ENCODE peak calls at places on chromosomes 1 and 21, in six cellular contexts. One of them, this sample, is unnamed.

GRCh38 chr1:221286399-221286798 is 407.2 kb downstream of the HLX start:
- DNase-seq in heart left ventricle: no peak
- DNase-seq in colonic mucosa: no peak
- DNase-seq in astrocyte of the cerebellum: no peak
- DNase-seq in BJ: no peak
- DNase-seq in retinal pigment epithelial cell: peak; percentile 61
- DNase-seq in this sample: no peak

GRCh38 chr1:197783510-197783948 is 8.2 kb upstream of the DENND1B start:
- DNase-seq in heart left ventricle: no peak
- DNase-seq in colonic mucosa: peak; percentile 41
- DNase-seq in astrocyte of the cerebellum: no peak
- DNase-seq in BJ: peak; percentile 37
- DNase-seq in retinal pigment epithelial cell: no peak
- DNase-seq in this sample: no peak

GRCh38 chr1:46203738-46204405 is 738 bp downstream of the LURAP1 start:
- DNase-seq in heart left ventricle: no peak
- DNase-seq in colonic mucosa: no peak
- DNase-seq in astrocyte of the cerebellum: no peak
- DNase-seq in BJ: no peak
- DNase-seq in retinal pigment epithelial cell: no peak
- DNase-seq in this sample: no peak

GRCh38 chr1:59142663-59143487 is 154.0 kb upstream of the FGGY start:
- DNase-seq in heart left ventricle: no peak
- DNase-seq in colonic mucosa: no peak
- DNase-seq in astrocyte of the cerebellum: peak; percentile 77
- DNase-seq in BJ: peak; percentile 83
- DNase-seq in retinal pigment epithelial cell: no peak
- DNase-seq in this sample: peak; percentile 99

GRCh38 chr21:43012596-43012995 is 38.2 kb downstream of the PKNOX1 start:
- DNase-seq in heart left ventricle: no peak
- DNase-seq in colonic mucosa: no peak
- DNase-seq in astrocyte of the cerebellum: no peak
- DNase-seq in BJ: no peak
- DNase-seq in retinal pigment epithelial cell: no peak
- DNase-seq in this sample: no peak

GRCh38 chr1:229089586-229090208 is 181.2 kb upstream of the RAB4A start:
- DNase-seq in heart left ventricle: no peak
- DNase-seq in colonic mucosa: no peak
- DNase-seq in astrocyte of the cerebellum: no peak
- DNase-seq in BJ: no peak
- DNase-seq in retinal pigment epithelial cell: no peak
- DNase-seq in this sample: no peak

GRCh38 chr1:37989381-37989930 is 366 bp downstream of the SF3A3 start:
- DNase-seq in heart left ventricle: peak; percentile 64
- DNase-seq in colonic mucosa: peak; percentile 57
- DNase-seq in astrocyte of the cerebellum: no peak
- DNase-seq in BJ: no peak
- DNase-seq in retinal pigment epithelial cell: no peak
- DNase-seq in this sample: no peak

GRCh38 chr1:197811769-197812168 is 36.5 kb upstream of the DENND1B start:
- DNase-seq in heart left ventricle: no peak
- DNase-seq in colonic mucosa: no peak
- DNase-seq in astrocyte of the cerebellum: no peak
- DNase-seq in BJ: peak; percentile 9
- DNase-seq in retinal pigment epithelial cell: no peak
- DNase-seq in this sample: no peak

GRCh38 chr21:29320021-29320420 is 21.3 kb downstream of the BACH1 start:
- DNase-seq in heart left ventricle: no peak
- DNase-seq in colonic mucosa: no peak
- DNase-seq in astrocyte of the cerebellum: no peak
- DNase-seq in BJ: no peak
- DNase-seq in retinal pigment epithelial cell: no peak
- DNase-seq in this sample: no peak

GRCh38 chr21:46114963-46115362 is 17.1 kb downstream of the COL6A2 start:
- DNase-seq in heart left ventricle: no peak
- DNase-seq in colonic mucosa: no peak
- DNase-seq in astrocyte of the cerebellum: no peak
- DNase-seq in BJ: no peak
- DNase-seq in retinal pigment epithelial cell: no peak
- DNase-seq in this sample: no peak

GRCh38 chr21:38920631-38921398 is 115.1 kb downstream of the ETS2 start:
- DNase-seq in heart left ventricle: no peak
- DNase-seq in colonic mucosa: no peak
- DNase-seq in astrocyte of the cerebellum: peak; percentile 79
- DNase-seq in BJ: peak; percentile 63
- DNase-seq in retinal pigment epithelial cell: no peak
- DNase-seq in this sample: no peak

GRCh38 chr1:6007318-6008083 is 15.3 kb upstream of the NPHP4 start:
- DNase-seq in heart left ventricle: peak; percentile 55
- DNase-seq in colonic mucosa: no peak
- DNase-seq in astrocyte of the cerebellum: no peak
- DNase-seq in BJ: no peak
- DNase-seq in retinal pigment epithelial cell: no peak
- DNase-seq in this sample: no peak

GRCh38 chr1:28890836-28891235 is 23.5 kb upstream of the EPB41 start:
- DNase-seq in heart left ventricle: no peak
- DNase-seq in colonic mucosa: no peak
- DNase-seq in astrocyte of the cerebellum: no peak
- DNase-seq in BJ: no peak
- DNase-seq in retinal pigment epithelial cell: no peak
- DNase-seq in this sample: no peak

GRCh38 chr1:187721216-187721615 is 892.5 kb downstream of the PLA2G4A start:
- DNase-seq in heart left ventricle: no peak
- DNase-seq in colonic mucosa: no peak
- DNase-seq in astrocyte of the cerebellum: no peak
- DNase-seq in BJ: no peak
- DNase-seq in retinal pigment epithelial cell: no peak
- DNase-seq in this sample: no peak

GRCh38 chr1:4784761-4785160 is 130.4 kb downstream of the AJAP1 start:
- DNase-seq in heart left ventricle: no peak
- DNase-seq in colonic mucosa: no peak
- DNase-seq in astrocyte of the cerebellum: no peak
- DNase-seq in BJ: no peak
- DNase-seq in retinal pigment epithelial cell: no peak
- DNase-seq in this sample: no peak

GRCh38 chr1:172239894-172240293 is 180.6 kb upstream of the C1orf105 start:
- DNase-seq in heart left ventricle: no peak
- DNase-seq in colonic mucosa: no peak
- DNase-seq in astrocyte of the cerebellum: no peak
- DNase-seq in BJ: no peak
- DNase-seq in retinal pigment epithelial cell: no peak
- DNase-seq in this sample: no peak

GRCh38 chr1:50959303-50959912 is 659 bp downstream of the FAF1 start:
- DNase-seq in heart left ventricle: no peak
- DNase-seq in colonic mucosa: peak; percentile 39
- DNase-seq in astrocyte of the cerebellum: no peak
- DNase-seq in BJ: no peak
- DNase-seq in retinal pigment epithelial cell: no peak
- DNase-seq in this sample: no peak

GRCh38 chr1:200231787-200232222 is 178.0 kb downstream of the ZNF281 start:
- DNase-seq in heart left ventricle: no peak
- DNase-seq in colonic mucosa: no peak
- DNase-seq in astrocyte of the cerebellum: no peak
- DNase-seq in BJ: peak; percentile 51
- DNase-seq in retinal pigment epithelial cell: no peak
- DNase-seq in this sample: no peak

GRCh38 chr1:169779970-169780369 is 14.7 kb downstream of the METTL18 start:
- DNase-seq in heart left ventricle: no peak
- DNase-seq in colonic mucosa: no peak
- DNase-seq in astrocyte of the cerebellum: peak; percentile 26
- DNase-seq in BJ: no peak
- DNase-seq in retinal pigment epithelial cell: no peak
- DNase-seq in this sample: peak; percentile 41

GRCh38 chr1:19009126-19009881 is 52.8 kb upstream of the IFFO2 start:
- DNase-seq in heart left ventricle: no peak
- DNase-seq in colonic mucosa: no peak
- DNase-seq in astrocyte of the cerebellum: no peak
- DNase-seq in BJ: no peak
- DNase-seq in retinal pigment epithelial cell: no peak
- DNase-seq in this sample: no peak

GRCh38 chr1:48566492-48566891 is 94.5 kb upstream of the SPATA6 start:
- DNase-seq in heart left ventricle: no peak
- DNase-seq in colonic mucosa: no peak
- DNase-seq in astrocyte of the cerebellum: no peak
- DNase-seq in BJ: no peak
- DNase-seq in retinal pigment epithelial cell: no peak
- DNase-seq in this sample: no peak

GRCh38 chr21:45373991-45374816 is 30.8 kb upstream of the COL18A1 start:
- DNase-seq in heart left ventricle: peak; percentile 58
- DNase-seq in colonic mucosa: no peak
- DNase-seq in astrocyte of the cerebellum: no peak
- DNase-seq in BJ: no peak
- DNase-seq in retinal pigment epithelial cell: no peak
- DNase-seq in this sample: no peak

GRCh38 chr1:2999138-2999537 is 22.1 kb upstream of the ACTRT2 start:
- DNase-seq in heart left ventricle: no peak
- DNase-seq in colonic mucosa: no peak
- DNase-seq in astrocyte of the cerebellum: no peak
- DNase-seq in BJ: no peak
- DNase-seq in retinal pigment epithelial cell: no peak
- DNase-seq in this sample: no peak

GRCh38 chr1:14972107-14972506 is 181.4 kb upstream of the TMEM51 start:
- DNase-seq in heart left ventricle: no peak
- DNase-seq in colonic mucosa: no peak
- DNase-seq in astrocyte of the cerebellum: no peak
- DNase-seq in BJ: no peak
- DNase-seq in retinal pigment epithelial cell: no peak
- DNase-seq in this sample: no peak
- H3K4me3 ChIP-seq in heart left ventricle: no peak overlapping the region
- H3K4me3 ChIP-seq in colonic mucosa: no peak overlapping the region
- H3K4me3 ChIP-seq in astrocyte of the cerebellum: no peak overlapping the region
- H3K4me3 ChIP-seq in BJ: no peak overlapping the region
- H3K4me3 ChIP-seq in retinal pigment epithelial cell: no peak overlapping the region
- H3K4me3 ChIP-seq in this sample: peak overlapping the region; percentile 39

GRCh38 chr1:84853743-84854721 is 39.0 kb downstream of the LPAR3 start:
- DNase-seq in heart left ventricle: no peak
- DNase-seq in colonic mucosa: peak; percentile 36
- DNase-seq in astrocyte of the cerebellum: no peak
- DNase-seq in BJ: no peak
- DNase-seq in retinal pigment epithelial cell: peak; percentile 29
- DNase-seq in this sample: peak; percentile 67

GRCh38 chr1:84855947-84856660 is 36.9 kb downstream of the LPAR3 start:
- DNase-seq in heart left ventricle: no peak
- DNase-seq in colonic mucosa: peak; percentile 8
- DNase-seq in astrocyte of the cerebellum: no peak
- DNase-seq in BJ: no peak
- DNase-seq in retinal pigment epithelial cell: no peak
- DNase-seq in this sample: no peak

GRCh38 chr1:84855168-84855567 is 37.8 kb downstream of the LPAR3 start:
- DNase-seq in heart left ventricle: no peak
- DNase-seq in colonic mucosa: no peak
- DNase-seq in astrocyte of the cerebellum: no peak
- DNase-seq in BJ: no peak
- DNase-seq in retinal pigment epithelial cell: no peak
- DNase-seq in this sample: no peak

GRCh38 chr1:84859866-84860265 is 33.1 kb downstream of the LPAR3 start:
- DNase-seq in heart left ventricle: no peak
- DNase-seq in colonic mucosa: peak; percentile 6
- DNase-seq in astrocyte of the cerebellum: no peak
- DNase-seq in BJ: no peak
- DNase-seq in retinal pigment epithelial cell: no peak
- DNase-seq in this sample: no peak

DNA sequence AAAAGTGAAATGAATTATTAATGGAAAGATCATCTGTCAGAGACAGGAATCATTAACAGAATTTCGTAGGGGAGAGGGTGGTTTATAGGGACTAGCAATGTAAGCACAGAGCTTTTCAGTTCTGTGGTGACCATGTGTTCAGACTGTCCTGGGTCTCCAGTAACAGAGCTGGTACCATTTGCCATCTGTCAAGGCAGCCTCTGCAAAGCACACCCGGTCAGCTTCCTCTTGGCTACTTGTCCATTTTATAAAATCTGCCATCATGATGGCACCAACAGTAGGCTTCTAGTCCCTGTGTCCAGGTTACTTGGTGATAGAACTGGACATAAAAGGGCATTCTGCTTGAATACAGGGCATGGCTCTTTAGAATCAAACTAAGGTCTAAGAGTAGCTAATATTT is 36.1 kb downstream of the LPAR3 start:
- DNase-seq in heart left ventricle: no peak
- DNase-seq in colonic mucosa: no peak
- DNase-seq in astrocyte of the cerebellum: no peak
- DNase-seq in BJ: no peak
- DNase-seq in retinal pigment epithelial cell: no peak
- DNase-seq in this sample: no peak
- TF ChIP-seq CTCF in heart left ventricle: no peak
- TF ChIP-seq CTCF in colonic mucosa: no peak
- TF ChIP-seq CTCF in astrocyte of the cerebellum: no peak
- TF ChIP-seq CTCF in BJ: no peak
- TF ChIP-seq CTCF in retinal pigment epithelial cell: no peak
- TF ChIP-seq CTCF in this sample: no peak

DNA sequence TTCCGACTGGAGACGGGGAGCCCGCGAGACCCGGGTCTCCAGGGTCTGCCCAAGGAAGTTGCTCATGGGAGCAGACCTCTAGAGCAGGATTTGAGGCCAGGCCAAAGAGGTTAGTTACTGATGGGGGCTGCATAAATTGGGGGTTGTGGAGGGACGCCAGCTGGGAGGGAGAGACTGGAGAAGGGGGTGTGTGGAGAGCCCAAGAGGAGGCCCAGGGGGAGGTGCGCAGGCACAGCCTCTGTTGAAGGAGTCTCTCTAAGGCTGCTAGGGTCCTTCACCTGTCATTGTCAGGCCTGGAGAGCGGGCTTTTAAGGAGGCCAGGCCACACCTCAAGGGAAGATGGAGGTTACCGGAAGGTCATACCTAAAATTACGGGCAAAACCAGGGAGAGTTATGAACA is 363 bp downstream of the PLA2G5 start:
- DNase-seq in heart left ventricle: no peak
- DNase-seq in colonic mucosa: peak; percentile 9
- DNase-seq in astrocyte of the cerebellum: no peak
- DNase-seq in BJ: no peak
- DNase-seq in retinal pigment epithelial cell: no peak
- DNase-seq in this sample: no peak
- H3K4me3 ChIP-seq in heart left ventricle: peak overlapping the region; percentile 65
- H3K4me3 ChIP-seq in colonic mucosa: no peak overlapping the region
- H3K4me3 ChIP-seq in astrocyte of the cerebellum: no peak overlapping the region
- H3K4me3 ChIP-seq in BJ: no peak overlapping the region
- H3K4me3 ChIP-seq in retinal pigment epithelial cell: peak overlapping the region; percentile 26
- H3K4me3 ChIP-seq in this sample: no peak overlapping the region

DNA sequence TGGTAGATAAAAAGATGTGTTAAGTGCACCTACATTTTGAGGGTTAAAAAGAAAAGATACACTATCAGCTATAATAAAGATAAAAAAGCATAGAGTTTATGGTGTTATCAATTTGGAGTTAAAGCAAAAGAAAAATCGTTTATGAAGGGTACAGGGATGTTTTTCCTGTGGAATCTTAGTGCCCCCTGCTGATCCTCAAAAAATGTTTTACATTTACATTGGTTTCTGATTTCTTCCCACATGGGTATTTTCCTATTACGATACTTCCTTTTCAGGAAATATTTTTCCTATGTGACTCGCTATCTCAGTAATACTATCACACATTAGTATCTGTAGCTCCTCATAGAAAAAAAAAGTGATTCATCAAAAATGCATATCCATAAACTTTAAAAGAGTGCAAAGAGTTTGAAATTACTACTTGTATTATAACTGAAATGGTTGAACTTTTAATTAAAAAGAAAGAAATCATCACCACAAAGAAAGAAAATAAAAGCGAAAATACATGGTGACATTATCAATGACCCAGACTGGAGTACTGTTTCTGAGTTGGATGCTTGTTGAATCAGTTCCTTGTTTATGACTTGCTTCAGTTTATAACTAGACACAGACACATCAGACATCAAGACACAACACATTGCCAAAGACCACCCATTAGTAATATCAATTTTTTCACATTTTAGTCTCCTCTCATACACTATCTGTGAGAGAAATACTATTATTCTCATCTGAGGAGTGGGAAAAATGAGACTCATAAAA is 293.2 kb downstream of the MRPL39 start:
- DNase-seq in heart left ventricle: no peak
- DNase-seq in colonic mucosa: no peak
- DNase-seq in astrocyte of the cerebellum: peak; percentile 42
- DNase-seq in BJ: no peak
- DNase-seq in retinal pigment epithelial cell: peak; percentile 4
- DNase-seq in this sample: no peak
- TF ChIP-seq CTCF in heart left ventricle: peak; percentile 28
- TF ChIP-seq CTCF in colonic mucosa: no peak
- TF ChIP-seq CTCF in astrocyte of the cerebellum: peak; percentile 31
- TF ChIP-seq CTCF in BJ: peak; percentile 32
- TF ChIP-seq CTCF in retinal pigment epithelial cell: peak; percentile 45
- TF ChIP-seq CTCF in this sample: peak; percentile 60